ENCODE peak calls at places on chromosomes 2 and 18, in six cellular contexts. M is GM20000; L is hippocampal formation; N is activated naive CD4-positive, alpha-beta T cell treated with anti-CD3 and anti-CD28 coated beads for 36 hours; P is T-cell; T is HCT116. B is an unnamed sample.

GRCh38 chr2:17331636-17332035 is 186.6 kb downstream of the RAD51AP2 start:
- DNase-seq in M (no peak), L (no peak), N (no peak), P (no peak), T (no peak), B (no peak)

GRCh38 chr2:19086351-19086750 is 272.1 kb downstream of the OSR1 start:
- DNase-seq in M (no peak), L (no peak), N (no peak), P (no peak), T (no peak), B (no peak)

GRCh38 chr18:32530947-32531651 is 60.4 kb upstream of the GAREM1 start:
- DNase-seq in M (no peak), L (no peak), N (peak), P (no peak), T (no peak), B (no peak)

GRCh38 chr2:219142329-219142728 is 18.3 kb downstream of the NHEJ1 start:
- DNase-seq in M (no peak), L (no peak), N (no peak), P (no peak), T (peak), B (peak)

GRCh38 chr2:99520813-99521212 is 31.0 kb upstream of the REV1 start:
- DNase-seq in M (no peak), L (no peak), N (no peak), P (no peak), T (no peak), B (no peak)

GRCh38 chr2:191950132-191950885 is 103.4 kb upstream of the CAVIN2 start:
- DNase-seq in M (no peak), L (no peak), N (no peak), P (no peak), T (no peak), B (no peak)

GRCh38 chr2:42104621-42105020 is 56.8 kb downstream of the PKDCC start:
- DNase-seq in M (no peak), L (no peak), N (no peak), P (no peak), T (no peak), B (no peak)

GRCh38 chr2:165624139-165624803 is 154.8 kb downstream of the CSRNP3 start:
- DNase-seq in M (no peak), L (no peak), N (no peak), P (no peak), T (no peak), B (no peak)

GRCh38 chr18:48743046-48743445 is 204.2 kb downstream of the CTIF start:
- DNase-seq in M (no peak), L (no peak), N (no peak), P (no peak), T (no peak), B (no peak)

GRCh38 chr2:29689666-29690065 is 231.7 kb downstream of the ALK start:
- DNase-seq in M (no peak), L (no peak), N (no peak), P (no peak), T (no peak), B (no peak)

GRCh38 chr2:142745691-142746090 is 131.8 kb upstream of the KYNU start:
- DNase-seq in M (no peak), L (no peak), N (no peak), P (no peak), T (no peak), B (no peak)

GRCh38 chr2:233140913-233141469 is 80.8 kb downstream of the INPP5D start:
- DNase-seq in M (no peak), L (no peak), N (no peak), P (no peak), T (no peak), B (no peak)

GRCh38 chr2:215171151-215171550 is 32.7 kb upstream of the ABCA12 start:
- DNase-seq in M (peak), L (no peak), N (no peak), P (no peak), T (no peak), B (peak)

GRCh38 chr2:110116033-110116710 is 550 bp upstream of the MALL start:
- DNase-seq in M (peak), L (no peak), N (no peak), P (no peak), T (peak), B (peak)

GRCh38 chr18:79912994-79913831 is 38.2 kb downstream of the SLC66A2 start:
- DNase-seq in M (no peak), L (no peak), N (no peak), P (no peak), T (no peak), B (no peak)

GRCh38 chr18:29160123-29160522 is 983.2 kb upstream of the CDH2 start:
- DNase-seq in M (no peak), L (no peak), N (no peak), P (no peak), T (no peak), B (no peak)

GRCh38 chr18:5872886-5873285 is 22.4 kb downstream of the TMEM200C start:
- DNase-seq in M (no peak), L (no peak), N (no peak), P (no peak), T (no peak), B (no peak)

GRCh38 chr18:23718243-23718720 is 29.0 kb downstream of the LAMA3 start:
- DNase-seq in M (no peak), L (no peak), N (no peak), P (no peak), T (no peak), B (no peak)

GRCh38 chr18:36511791-36512352 is 214.4 kb downstream of the FHOD3 start:
- DNase-seq in M (no peak), L (no peak), N (no peak), P (no peak), T (no peak), B (no peak)

GRCh38 chr18:51425475-51425874 is 228.0 kb upstream of the MEX3C start:
- DNase-seq in M (peak), L (no peak), N (peak), P (no peak), T (no peak), B (no peak)

GRCh38 chr2:201219328-201220096 is 36.6 kb downstream of the CASP10 start:
- DNase-seq in M (no peak), L (no peak), N (no peak), P (no peak), T (no peak), B (no peak)

GRCh38 chr2:7704296-7704865 is 787.2 kb downstream of the RNF144A start:
- DNase-seq in M (no peak), L (no peak), N (no peak), P (no peak), T (no peak), B (no peak)

GRCh38 chr18:7568426-7568825 is 1.3 kb downstream of the PTPRM start:
- DNase-seq in M (no peak), L (no peak), N (no peak), P (no peak), T (no peak), B (no peak)

GRCh38 chr2:59882822-59883221 is 670.6 kb downstream of the BCL11A start:
- DNase-seq in M (no peak), L (no peak), N (no peak), P (no peak), T (no peak), B (no peak)

GRCh38 chr2:196293751-196294486 is 122.5 kb upstream of the STK17B start:
- DNase-seq in M (no peak), L (no peak), N (no peak), P (no peak), T (no peak), B (no peak)

GRCh38 chr2:8576525-8577157 is 105.2 kb upstream of the ID2 start:
- DNase-seq in M (no peak), L (no peak), N (peak), P (no peak), T (no peak), B (no peak)

GRCh38 chr18:76449110-76449453 is 46.0 kb downstream of the ZNF516 start:
- DNase-seq in M (no peak), L (no peak), N (no peak), P (no peak), T (no peak), B (no peak)

GRCh38 chr2:226738191-226738820 is 61.3 kb downstream of the IRS1 start:
- DNase-seq in M (no peak), L (no peak), N (no peak), P (no peak), T (no peak), B (no peak)

GRCh38 chr2:215356948-215357461 is 45.1 kb downstream of the ATIC start:
- DNase-seq in M (no peak), L (no peak), N (no peak), P (no peak), T (no peak), B (no peak)